ENCODE peak calls at places on chromosome 1, in nine cellular contexts. D is cardiac muscle cell; L is HS-5; E is CD8-positive, alpha-beta memory T cell; K is H4; R is upper lobe of right lung; Z is effector CD4-positive, alpha-beta T cell; G is EL; H is stimulated activated CD4-positive, alpha-beta T cell treated with anti-CD3 and anti-CD28 coated beads, TNF-alpha, amount 100 ng/mL, for 1 hour. Y is an unnamed sample.

GRCh38 chr1:60833173-60833572 is 249.2 kb upstream of the NFIA start:
- DNase-seq in D (peak; percentile 72), L (no peak), E (no peak), K (no peak), R (no peak), Z (no peak), G (no peak), H (no peak), Y (no peak)

GRCh38 chr1:31815752-31816484 is at the start of gene SPOCD1:
- DNase-seq in D (peak; percentile 87), L (peak; percentile 11), E (peak; percentile 82), K (peak; percentile 68), R (peak; percentile 93), Z (peak; percentile 64), G (peak; percentile 89), H (peak; percentile 69), Y (peak; percentile 70)

GRCh38 chr1:219916257-219916656 is 12.1 kb downstream of the SLC30A10 start:
- DNase-seq in D (no peak), L (no peak), E (no peak), K (no peak), R (no peak), Z (no peak), G (no peak), H (no peak), Y (no peak)

GRCh38 chr1:228867951-228868730 is 132.9 kb downstream of the RHOU start:
- DNase-seq in D (no peak), L (no peak), E (no peak), K (no peak), R (no peak), Z (no peak), G (no peak), H (no peak), Y (no peak)

GRCh38 chr1:236363237-236363636 is 30.8 kb upstream of the EDARADD start:
- DNase-seq in D (no peak), L (no peak), E (no peak), K (no peak), R (no peak), Z (no peak), G (no peak), H (no peak), Y (no peak)

GRCh38 chr1:162069334-162070093 is at the start of gene NOS1AP:
- DNase-seq in D (peak; percentile 50), L (peak; percentile 9), E (peak; percentile 59), K (peak; percentile 23), R (peak; percentile 92), Z (peak; percentile 56), G (peak; percentile 72), H (peak; percentile 57), Y (peak; percentile 35)

GRCh38 chr1:179234863-179235262 is 5.4 kb upstream of the ABL2 start:
- DNase-seq in D (no peak), L (no peak), E (no peak), K (no peak), R (no peak), Z (no peak), G (peak; percentile 3), H (no peak), Y (no peak)

GRCh38 chr1:170470121-170470520 is 61.8 kb upstream of the GORAB start:
- DNase-seq in D (no peak), L (no peak), E (no peak), K (no peak), R (no peak), Z (no peak), G (no peak), H (no peak), Y (no peak)

GRCh38 chr1:56411484-56412180 is 167.7 kb downstream of the PLPP3 start:
- DNase-seq in D (peak; percentile 66), L (no peak), E (no peak), K (no peak), R (no peak), Z (no peak), G (no peak), H (no peak), Y (no peak)

GRCh38 chr1:77511440-77511840 is 171.0 kb downstream of the ZZZ3 start:
- DNase-seq in D (peak; percentile 82), L (peak; percentile 85), E (no peak), K (no peak), R (no peak), Z (no peak), G (peak; percentile 94), H (no peak), Y (no peak)

GRCh38 chr1:98053471-98054366 is 132.9 kb upstream of the DPYD start:
- DNase-seq in D (peak; percentile 88), L (no peak), E (peak; percentile 32), K (peak; percentile 23), R (peak; percentile 85), Z (peak; percentile 34), G (peak; percentile 84), H (no peak), Y (peak; percentile 40)

GRCh38 chr1:64212023-64212422 is 8.6 kb downstream of the UBE2U start:
- DNase-seq in D (no peak), L (peak; percentile 82), E (no peak), K (no peak), R (no peak), Z (no peak), G (peak; percentile 83), H (no peak), Y (no peak)

Y was measured in central memory CD8-positive, alpha-beta T cell.